ENCODE peak calls at places on chromosome X, in nine cellular contexts. L, Y, B, X, D, T, A, H and V are unnamed samples.

GRCh38 chrX:21487832-21488231 is 113.6 kb downstream of the CNKSR2 start:
- DNase-seq in L (no peak), Y (no peak), B (no peak), X (no peak), D (no peak), T (no peak), A (peak; percentile 78), H (no peak), V (no peak)

GRCh38 chrX:13223868-13224555 is 95.8 kb downstream of the ATXN3L start:
- DNase-seq in L (no peak), Y (no peak), B (no peak), X (no peak), D (peak; percentile 51), T (peak; percentile 42), A (peak; percentile 94), H (peak; percentile 81), V (peak; percentile 57)

GRCh38 chrX:41027388-41027787 is 57.9 kb upstream of the USP9X start:
- DNase-seq in L (no peak), Y (no peak), B (no peak), X (no peak), D (no peak), T (no peak), A (peak; percentile 54), H (peak; percentile 79), V (peak; percentile 61)

GRCh38 chrX:40314070-40314469 is 216.3 kb upstream of the BCOR start:
- DNase-seq in L (no peak), Y (no peak), B (no peak), X (no peak), D (no peak), T (no peak), A (no peak), H (no peak), V (no peak)

GRCh38 chrX:102708900-102709299 is 3.3 kb upstream of the GPRASP2 start:
- DNase-seq in L (no peak), Y (no peak), B (no peak), X (no peak), D (no peak), T (no peak), A (no peak), H (no peak), V (no peak)

GRCh38 chrX:54928876-54929275 is 8.3 kb downstream of the TRO start:
- DNase-seq in L (no peak), Y (no peak), B (no peak), X (no peak), D (no peak), T (no peak), A (no peak), H (no peak), V (no peak)

GRCh38 chrX:126551725-126552312 is 795 bp downstream of the DCAF12L1 start:
- DNase-seq in L (no peak), Y (no peak), B (no peak), X (no peak), D (no peak), T (no peak), A (no peak), H (no peak), V (no peak)

GRCh38 chrX:106510713-106511411 is 100.9 kb upstream of the RADX start:
- DNase-seq in L (no peak), Y (no peak), B (no peak), X (no peak), D (no peak), T (no peak), A (no peak), H (no peak), V (no peak)

GRCh38 chrX:17944833-17945497 is 83.9 kb upstream of the RAI2 start:
- DNase-seq in L (no peak), Y (peak; percentile 10), B (no peak), X (no peak), D (no peak), T (no peak), A (peak; percentile 61), H (peak; percentile 1), V (no peak)

GRCh38 chrX:31265383-31265782 is 193.5 kb upstream of the FTHL17 start:
- DNase-seq in L (no peak), Y (no peak), B (no peak), X (no peak), D (no peak), T (no peak), A (no peak), H (no peak), V (no peak)

GRCh38 chrX:38112566-38112965 is 106.2 kb downstream of the SYTL5 start:
- DNase-seq in L (no peak), Y (no peak), B (no peak), X (no peak), D (no peak), T (no peak), A (no peak), H (no peak), V (no peak)

GRCh38 chrX:82756272-82756671 is 751.8 kb upstream of the POU3F4 start:
- DNase-seq in L (no peak), Y (no peak), B (no peak), X (no peak), D (no peak), T (no peak), A (peak; percentile 48), H (no peak), V (no peak)

GRCh38 chrX:75278991-75279390 is 5.1 kb downstream of the UPRT start:
- DNase-seq in L (no peak), Y (no peak), B (no peak), X (no peak), D (no peak), T (no peak), A (no peak), H (no peak), V (no peak)

GRCh38 chrX:154309041-154309775 is 13.6 kb downstream of the TKTL1 start:
- DNase-seq in L (no peak), Y (no peak), B (no peak), X (no peak), D (no peak), T (no peak), A (no peak), H (no peak), V (no peak)

GRCh38 chrX:97366246-97366645 is 482.5 kb downstream of the RPA4 start:
- DNase-seq in L (no peak), Y (no peak), B (no peak), X (no peak), D (no peak), T (no peak), A (no peak), H (peak; percentile 3), V (no peak)

GRCh38 chrX:20046270-20046669 is 55.4 kb upstream of the BCLAF3 start:
- DNase-seq in L (no peak), Y (no peak), B (no peak), X (no peak), D (no peak), T (no peak), A (no peak), H (no peak), V (no peak)

GRCh38 chrX:109184506-109185139 is 297.3 kb downstream of the GUCY2F start:
- DNase-seq in L (no peak), Y (no peak), B (no peak), X (no peak), D (no peak), T (no peak), A (no peak), H (no peak), V (no peak)

GRCh38 chrX:12950851-12951589 is 23.9 kb upstream of the TMSB4X start:
- DNase-seq in L (no peak), Y (peak; percentile 69), B (no peak), X (peak; percentile 63), D (no peak), T (no peak), A (no peak), H (no peak), V (no peak)

GRCh38 chrX:150205011-150205410 is 158.1 kb upstream of the MAMLD1 start:
- DNase-seq in L (no peak), Y (no peak), B (no peak), X (no peak), D (no peak), T (no peak), A (no peak), H (peak; percentile 75), V (no peak)

GRCh38 chrX:120457766-120458180 is 11.3 kb downstream of the LAMP2 start:
- DNase-seq in L (no peak), Y (no peak), B (no peak), X (no peak), D (no peak), T (no peak), A (peak; percentile 90), H (peak; percentile 76), V (peak; percentile 67)

GRCh38 chrX:107768051-107768450 is 7.5 kb downstream of the TSC22D3 start:
- DNase-seq in L (no peak), Y (no peak), B (no peak), X (no peak), D (no peak), T (no peak), A (no peak), H (no peak), V (no peak)
- H3K4me3 ChIP-seq in L (no peak overlapping the region), Y (no peak overlapping the region), B (no peak overlapping the region), X (no peak overlapping the region), D (no peak overlapping the region), T (no peak overlapping the region), A (no peak overlapping the region), H (no peak overlapping the region), V (no peak overlapping the region)

GRCh38 chrX:152830312-152831305 is at the start of the genes CETN2 and NSDHL:
- DNase-seq in L (peak; percentile 95), Y (peak; percentile 92), B (peak; percentile 94), X (peak; percentile 96), D (peak; percentile 86), T (peak; percentile 44), A (peak; percentile 95), H (peak; percentile 95), V (peak; percentile 82)

GRCh38 chrX:152833378-152833777 is 2.5 kb downstream of the NSDHL start:
- DNase-seq in L (no peak), Y (no peak), B (no peak), X (no peak), D (no peak), T (no peak), A (no peak), H (no peak), V (no peak)

GRCh38 chrX:152831391-152831790 is 528 bp downstream of the NSDHL start:
- DNase-seq in L (no peak), Y (no peak), B (no peak), X (no peak), D (no peak), T (no peak), A (no peak), H (no peak), V (no peak)

GRCh38 chrX:152832520-152832919 is 1.7 kb downstream of the NSDHL start:
- DNase-seq in L (no peak), Y (no peak), B (no peak), X (no peak), D (no peak), T (no peak), A (no peak), H (no peak), V (no peak)
- H3K4me3 ChIP-seq in L (no peak overlapping the region), Y (no peak overlapping the region), B (no peak overlapping the region), X (no peak overlapping the region), D (no peak overlapping the region), T (no peak overlapping the region), A (peak overlapping the region; percentile 91), H (peak overlapping the region; percentile 4), V (no peak overlapping the region)

GRCh38 chrX:47648376-47648775 is 2.0 kb downstream of the ELK1 start:
- DNase-seq in L (no peak), Y (no peak), B (no peak), X (no peak), D (no peak), T (no peak), A (no peak), H (no peak), V (no peak)
- H3K4me3 ChIP-seq in L (no peak overlapping the region), Y (peak overlapping the region; percentile 11), B (no peak overlapping the region), X (no peak overlapping the region), D (no peak overlapping the region), T (no peak overlapping the region), A (peak overlapping the region; percentile 91), H (peak overlapping the region; percentile 60), V (no peak overlapping the region)

GRCh38 chrX:123499787-123500186 is 233.1 kb downstream of the THOC2 start:
- DNase-seq in L (no peak), Y (no peak), B (no peak), X (no peak), D (no peak), T (no peak), A (no peak), H (no peak), V (no peak)
- H3K4me3 ChIP-seq in L (no peak overlapping the region), Y (no peak overlapping the region), B (no peak overlapping the region), X (no peak overlapping the region), D (no peak overlapping the region), T (no peak overlapping the region), A (no peak overlapping the region), H (no peak overlapping the region), V (no peak overlapping the region)